ENCODE peak calls at places on chromosome 2, in ten cellular contexts. J, Z, N, D, T, P, R, L, C and G are unnamed samples.

GRCh38 chr2:27191107-27191829 is 20.6 kb upstream of the ATRAID start:
- DNase-seq in J (peak), N (no peak), C (peak), P (peak), R (peak), T (peak), L (peak), D (peak), Z (peak), G (peak)

GRCh38 chr2:163717993-163718680 is 17.7 kb downstream of the FIGN start:
- DNase-seq in T (no peak), L (no peak), Z (no peak), C (peak), J (no peak), P (no peak), R (no peak), D (no peak), N (no peak), G (no peak)

GRCh38 chr2:179963626-179964025 is 43.5 kb downstream of the CWC22 start:
- DNase-seq in J (no peak), N (no peak), C (peak), L (peak), D (no peak), Z (peak), R (no peak), P (no peak), T (no peak), G (peak)

GRCh38 chr2:15112216-15112615 is 448.9 kb downstream of the NBAS start:
- DNase-seq in T (no peak), P (no peak), Z (peak), C (peak), J (no peak), R (no peak), N (no peak), D (peak), L (peak), G (no peak)

GRCh38 chr2:10763461-10763800 is 42.0 kb downstream of the ATP6V1C2 start:
- DNase-seq in P (no peak), D (no peak), L (no peak), Z (no peak), J (no peak), R (no peak), T (no peak), N (no peak), C (no peak), G (no peak)

GRCh38 chr2:145558617-145559350 is 1038.9 kb upstream of the ZEB2 start:
- DNase-seq in J (no peak), T (no peak), P (no peak), Z (no peak), N (no peak), L (no peak), D (no peak), C (peak), R (no peak), G (no peak)

GRCh38 chr2:19187323-19188020 is 171.0 kb downstream of the OSR1 start:
- DNase-seq in C (peak), Z (peak), J (no peak), N (no peak), R (no peak), P (no peak), D (no peak), L (peak), T (no peak), G (no peak)

GRCh38 chr2:66170681-66171234 is 264.2 kb upstream of the MEIS1 start:
- DNase-seq in P (no peak), Z (no peak), J (no peak), R (no peak), N (no peak), L (no peak), D (peak), C (no peak), T (no peak), G (no peak)

GRCh38 chr2:29920631-29921559 is 491 bp downstream of the ALK start:
- DNase-seq in P (no peak), C (no peak), N (no peak), T (peak), D (peak), R (no peak), Z (peak), J (no peak), L (peak), G (peak)

GRCh38 chr2:8761529-8762164 is 75.8 kb downstream of the KIDINS220 start:
- DNase-seq in P (no peak), R (no peak), N (no peak), J (no peak), L (peak), T (no peak), D (peak), Z (peak), C (peak), G (peak)

GRCh38 chr2:191382801-191383200 is 137.6 kb downstream of the MYO1B start:
- DNase-seq in L (peak), C (peak), R (no peak), P (no peak), J (no peak), T (no peak), N (no peak), D (no peak), Z (peak), G (no peak)

GRCh38 chr2:170013802-170014551 is 164.0 kb upstream of the MYO3B start:
- DNase-seq in C (no peak), R (no peak), P (no peak), D (no peak), T (no peak), J (no peak), L (no peak), Z (no peak), N (no peak), G (no peak)

GRCh38 chr2:180328795-180329422 is 321.8 kb upstream of the CWC22 start:
- DNase-seq in T (no peak), D (no peak), J (no peak), P (no peak), N (no peak), Z (no peak), R (no peak), C (no peak), L (no peak), G (no peak)

GRCh38 chr2:219631925-219632757 is 4.7 kb downstream of the SLC4A3 start:
- DNase-seq in C (no peak), R (no peak), N (no peak), P (peak), D (no peak), Z (no peak), T (no peak), L (no peak), J (no peak), G (no peak)